ENCODE peak calls at places on chromosomes 4 and X, in eight cellular contexts. N, W, J, U, R, T, G and K are unnamed samples.

GRCh38 chrX:4935846-4936245 is 1222.4 kb upstream of the PRKX start:
- DNase-seq in N (no peak), W (no peak), J (no peak), U (no peak), R (no peak), T (no peak), G (no peak), K (no peak)

GRCh38 chr4:52919451-52919850 is 57.3 kb downstream of the RASL11B start:
- DNase-seq in N (no peak), W (no peak), J (no peak), U (peak), R (no peak), T (no peak), G (no peak), K (no peak)

GRCh38 chr4:187541666-187542065 is 453.9 kb upstream of the ZFP42 start:
- DNase-seq in N (peak), W (no peak), J (no peak), U (no peak), R (no peak), T (no peak), G (no peak), K (no peak)

GRCh38 chrX:136711147-136711546 is 63.2 kb downstream of the CD40LG start:
- DNase-seq in N (peak), W (no peak), J (peak), U (no peak), R (no peak), T (peak), G (peak), K (no peak)

GRCh38 chr4:184094532-184095192 is 123.0 kb downstream of the ENPP6 start:
- DNase-seq in N (no peak), W (no peak), J (no peak), U (no peak), R (no peak), T (no peak), G (no peak), K (no peak)

GRCh38 chrX:133191739-133192039 is 26.5 kb downstream of the TFDP3 start:
- DNase-seq in N (no peak), W (no peak), J (no peak), U (no peak), R (no peak), T (no peak), G (no peak), K (no peak)

GRCh38 chr4:184066584-184067300 is 150.9 kb downstream of the ENPP6 start:
- DNase-seq in N (no peak), W (no peak), J (no peak), U (no peak), R (no peak), T (no peak), G (no peak), K (no peak)

GRCh38 chrX:48957477-48957826 is at the start of gene OTUD5:
- DNase-seq in N (peak), W (peak), J (peak), U (peak), R (peak), T (peak), G (peak), K (no peak)

GRCh38 chrX:134623293-134624045 is 34.8 kb downstream of the PLAC1 start:
- DNase-seq in N (peak), W (no peak), J (no peak), U (no peak), R (no peak), T (no peak), G (no peak), K (no peak)

GRCh38 chr4:145179201-145179860 is 1.1 kb downstream of the OTUD4 start:
- DNase-seq in N (peak), W (peak), J (peak), U (peak), R (peak), T (peak), G (peak), K (peak)

GRCh38 chr4:10045481-10045880 is 24.2 kb upstream of the SLC2A9 start:
- DNase-seq in N (peak), W (no peak), J (no peak), U (no peak), R (no peak), T (no peak), G (no peak), K (no peak)

GRCh38 chrX:122219735-122220134 is 964.3 kb upstream of the GRIA3 start:
- DNase-seq in N (peak), W (no peak), J (no peak), U (no peak), R (no peak), T (no peak), G (no peak), K (no peak)

GRCh38 chrX:7889680-7890079 is 37.5 kb downstream of the PNPLA4 start:
- DNase-seq in N (peak), W (no peak), J (no peak), U (no peak), R (no peak), T (no peak), G (no peak), K (no peak)

GRCh38 chrX:30741545-30741944 is 88.3 kb downstream of the GK start:
- DNase-seq in N (no peak), W (no peak), J (no peak), U (no peak), R (no peak), T (no peak), G (no peak), K (no peak)

GRCh38 chr4:38743866-38744265 is 38.9 kb downstream of the TLR10 start:
- DNase-seq in N (peak), W (no peak), J (no peak), U (peak), R (no peak), T (no peak), G (no peak), K (no peak)

GRCh38 chrX:13840121-13840520 is 23.2 kb upstream of the GPM6B start:
- DNase-seq in N (no peak), W (no peak), J (no peak), U (no peak), R (no peak), T (no peak), G (no peak), K (no peak)